ENCODE peak calls at places on chromosomes 12 and 14, in five cellular contexts. I, M, O, S and A are unnamed samples.

GRCh38 chr12:50101663-50102062 is 2.1 kb upstream of the GPD1 start:
- DNase-seq in I (peak), M (no peak), O (peak), S (no peak), A (no peak)

GRCh38 chr12:11651785-11652184 is 2.3 kb downstream of the ETV6 start:
- DNase-seq in I (no peak), M (no peak), O (peak), S (no peak), A (peak)

GRCh38 chr12:73321319-73321718 is 1049.1 kb downstream of the TRHDE start:
- DNase-seq in I (no peak), M (no peak), O (no peak), S (no peak), A (no peak)

GRCh38 chr14:65258391-65258790 is 154.1 kb upstream of the FUT8 start:
- DNase-seq in I (peak), M (no peak), O (no peak), S (no peak), A (no peak)

GRCh38 chr12:29396774-29397173 is 15.8 kb upstream of the ERGIC2 start:
- DNase-seq in I (no peak), M (no peak), O (no peak), S (no peak), A (no peak)

GRCh38 chr14:105474478-105475268 is at the start of gene CRIP2:
- DNase-seq in I (peak), M (peak), O (no peak), S (peak), A (no peak)

GRCh38 chr14:53838374-53838773 is 118.3 kb downstream of the BMP4 start:
- DNase-seq in I (no peak), M (no peak), O (peak), S (no peak), A (no peak)

GRCh38 chr14:69842671-69843407 is 36.4 kb upstream of the SMOC1 start:
- DNase-seq in I (no peak), M (no peak), O (no peak), S (no peak), A (no peak)

GRCh38 chr12:109291531-109292341 is 17.3 kb downstream of the FOXN4 start:
- DNase-seq in I (no peak), M (no peak), O (peak), S (peak), A (peak)

GRCh38 chr12:106078358-106079025 is 60.3 kb downstream of the NUAK1 start:
- DNase-seq in I (peak), M (no peak), O (no peak), S (peak), A (peak)

GRCh38 chr14:55026793-55027560 is at the start of the genes SOCS4 and WDHD1:
- DNase-seq in I (peak), M (peak), O (peak), S (peak), A (peak)

GRCh38 chr14:73462815-73463214 is 4.5 kb upstream of the NUMB start:
- DNase-seq in I (no peak), M (no peak), O (peak), S (no peak), A (no peak)

GRCh38 chr14:76456200-76456599 is 80.3 kb downstream of the ESRRB start:
- DNase-seq in I (peak), M (no peak), O (peak), S (no peak), A (no peak)

GRCh38 chr14:68167717-68168087 is 348.1 kb downstream of the RAD51B start:
- DNase-seq in I (no peak), M (no peak), O (peak), S (no peak), A (no peak)

GRCh38 chr12:3365416-3366385 is 125.3 kb upstream of the PRMT8 start:
- DNase-seq in I (no peak), M (no peak), O (no peak), S (peak), A (no peak)

GRCh38 chr12:101051901-101052550 is 158.0 kb downstream of the SLC5A8 start:
- DNase-seq in I (peak), M (no peak), O (peak), S (no peak), A (peak)

GRCh38 chr12:95663525-95663924 is 112.2 kb upstream of the USP44 start:
- DNase-seq in I (no peak), M (no peak), O (peak), S (no peak), A (no peak)

GRCh38 chr12:15701721-15702156 is 87.4 kb downstream of the EPS8 start:
- DNase-seq in I (peak), M (no peak), O (peak), S (no peak), A (no peak)

GRCh38 chr14:33676135-33676566 is 274.7 kb downstream of the EGLN3 start:
- DNase-seq in I (peak), M (no peak), O (peak), S (peak), A (peak)

GRCh38 chr12:65821336-65821735 is 2.9 kb upstream of the HMGA2 start:
- DNase-seq in I (no peak), M (no peak), O (no peak), S (no peak), A (no peak)

GRCh38 chr12:47207005-47207717 is 127.4 kb upstream of the AMIGO2 start:
- DNase-seq in I (no peak), M (peak), O (peak), S (no peak), A (peak)

GRCh38 chr14:54109521-54110120 is 153.0 kb upstream of the BMP4 start:
- DNase-seq in I (no peak), M (no peak), O (no peak), S (no peak), A (no peak)

GRCh38 chr12:95982602-95983001 is 13.5 kb downstream of the HAL start:
- DNase-seq in I (no peak), M (no peak), O (no peak), S (no peak), A (no peak)

GRCh38 chr12:25958254-25959068 is at the start of gene RASSF8:
- DNase-seq in I (peak), M (no peak), O (peak), S (peak), A (peak)

GRCh38 chr12:130465626-130466025 is 127.9 kb downstream of the PIWIL1 start:
- DNase-seq in I (no peak), M (no peak), O (no peak), S (no peak), A (no peak)

GRCh38 chr12:56487448-56488040 is 417 bp downstream of the GLS2 start:
- DNase-seq in I (no peak), M (no peak), O (peak), S (peak), A (peak)

GRCh38 chr14:75240781-75241180 is 37.8 kb upstream of the FOS start:
- DNase-seq in I (no peak), M (no peak), O (peak), S (no peak), A (no peak)

GRCh38 chr14:93788557-93789365 is 476 bp upstream of the PRIMA1 start:
- DNase-seq in I (peak), M (no peak), O (no peak), S (peak), A (peak)

GRCh38 chr14:101072070-101072469 is 168.5 kb upstream of the RTL1 start:
- DNase-seq in I (no peak), M (no peak), O (no peak), S (no peak), A (no peak)

GRCh38 chr14:45246633-45247173 is 6.3 kb downstream of the MIS18BP1 start:
- DNase-seq in I (no peak), M (no peak), O (no peak), S (no peak), A (no peak)

GRCh38 chr12:47281667-47282171 is 202.0 kb upstream of the AMIGO2 start:
- DNase-seq in I (no peak), M (no peak), O (no peak), S (no peak), A (no peak)